ENCODE peak calls at places on chromosomes 11 and 22, in seven cellular contexts. X, R, Q, V, G, L and O are unnamed samples. For H3K36me3 and H3K27me3, the result is how much of the 10 kb centered on the place peaks cover.

GRCh38 chr22:30015846-30016245 is 64.4 kb upstream of the HORMAD2 start:
- DNase-seq in G (no peak), Q (no peak), X (no peak), L (no peak), V (no peak), R (no peak), O (peak)

GRCh38 chr11:2975594-2975993 is 16.5 kb downstream of the NAP1L4 start:
- DNase-seq in Q (no peak), V (peak), X (no peak), G (no peak), R (peak), L (peak), O (peak)

GRCh38 chr11:30775123-30775522 is 189.0 kb upstream of the MPPED2 start:
- DNase-seq in Q (no peak), L (no peak), R (no peak), X (no peak), G (no peak), V (no peak), O (no peak)

GRCh38 chr11:72319261-72319660 is 75.3 kb upstream of the PHOX2A start:
- DNase-seq in Q (no peak), X (no peak), G (no peak), L (no peak), V (no peak), R (no peak), O (no peak)

GRCh38 chr11:99015634-99016454 is 4.9 kb upstream of the CNTN5 start:
- DNase-seq in Q (no peak), R (peak), X (peak), G (no peak), V (no peak), L (no peak), O (peak)

GRCh38 chr11:93392862-93393261 is 62.3 kb downstream of the DEUP1 start:
- DNase-seq in R (no peak), L (no peak), V (no peak), X (no peak), Q (no peak), G (no peak), O (no peak)

GRCh38 chr11:19344661-19345518 is 104.1 kb upstream of the E2F8 start:
- DNase-seq in V (no peak), Q (no peak), R (no peak), G (peak), X (peak), L (peak), O (no peak)

GRCh38 chr11:134555510-134555909 is 143.5 kb upstream of the B3GAT1 start:
- DNase-seq in V (no peak), L (no peak), G (no peak), X (no peak), R (no peak), Q (no peak), O (no peak)

GRCh38 chr11:78158987-78159662 is 19.7 kb upstream of the ALG8 start:
- DNase-seq in X (no peak), L (no peak), Q (no peak), R (no peak), V (no peak), G (no peak), O (no peak)

GRCh38 chr11:110130642-110131238 is 37.5 kb downstream of the ZC3H12C start:
- DNase-seq in V (no peak), R (no peak), X (peak), G (no peak), Q (peak), L (no peak), O (no peak)
- H3K4me3 ChIP-seq in V (no peak), R (no peak), X (no peak), G (no peak), Q (no peak), L (no peak), O (no peak)

DNA sequence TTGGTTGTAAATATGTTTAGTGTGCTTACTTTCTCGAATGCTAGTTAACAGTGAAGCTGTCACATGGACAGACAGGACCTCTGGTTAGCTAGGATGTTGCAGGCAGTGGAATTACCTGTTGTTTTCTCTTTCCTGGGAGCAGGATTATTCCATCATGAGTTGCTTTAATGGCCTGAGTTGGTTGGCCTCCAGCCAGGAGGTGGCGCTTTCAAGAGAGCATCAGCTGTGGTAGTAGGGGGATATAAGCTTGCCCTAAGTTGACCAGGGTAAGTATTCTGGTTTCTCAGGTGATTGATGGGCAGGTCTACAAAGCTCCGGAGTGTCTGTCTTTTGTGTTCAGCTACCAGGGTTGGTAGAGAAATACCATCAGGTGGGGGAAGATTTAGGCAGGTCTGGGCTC is 43.5 kb downstream of the NELL1 start:
- DNase-seq in G (no peak), X (no peak), Q (no peak), R (no peak), V (no peak), L (no peak), O (no peak)
- H3K36me3 ChIP-seq in G (under half), X (under half), Q (under half), R (under half), V (under half), L (under half), O (under half)

GRCh38 chr11:119831011-119831410 is 102.0 kb upstream of the NECTIN1 start:
- DNase-seq in X (no peak), Q (no peak), G (no peak), L (no peak), V (no peak), R (no peak), O (no peak)
- H3K27me3 ChIP-seq in X (under half), Q (under half), G (under half), L (under half), V (under half), R (under half), O (under half)

DNA sequence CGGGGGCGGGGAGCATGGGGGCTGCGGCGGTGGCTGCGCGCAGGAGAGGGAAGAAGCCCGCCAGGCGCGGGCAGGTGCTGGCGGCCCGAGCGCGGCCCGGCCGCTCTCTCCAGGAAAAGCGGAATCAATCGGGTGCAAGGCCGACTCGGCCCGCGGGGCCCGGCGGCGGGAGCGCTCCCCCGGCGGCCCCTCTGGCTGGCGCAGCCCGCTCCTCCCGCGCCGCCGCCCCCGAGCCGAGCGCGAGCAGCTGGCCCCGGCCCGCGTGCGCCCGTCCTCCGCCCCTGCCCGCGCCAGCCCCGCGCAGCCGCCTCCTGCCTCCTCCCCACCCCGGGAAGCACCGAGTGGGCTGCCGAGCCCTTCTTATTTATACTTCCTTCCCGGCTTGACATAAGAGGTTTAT is at the start of gene ADAMTS8:
- DNase-seq in L (no peak), X (no peak), V (no peak), R (no peak), Q (no peak), G (no peak), O (no peak)
- H3K4me3 ChIP-seq in L (peak), X (peak), V (no peak), R (no peak), Q (peak), G (peak), O (no peak)

DNA sequence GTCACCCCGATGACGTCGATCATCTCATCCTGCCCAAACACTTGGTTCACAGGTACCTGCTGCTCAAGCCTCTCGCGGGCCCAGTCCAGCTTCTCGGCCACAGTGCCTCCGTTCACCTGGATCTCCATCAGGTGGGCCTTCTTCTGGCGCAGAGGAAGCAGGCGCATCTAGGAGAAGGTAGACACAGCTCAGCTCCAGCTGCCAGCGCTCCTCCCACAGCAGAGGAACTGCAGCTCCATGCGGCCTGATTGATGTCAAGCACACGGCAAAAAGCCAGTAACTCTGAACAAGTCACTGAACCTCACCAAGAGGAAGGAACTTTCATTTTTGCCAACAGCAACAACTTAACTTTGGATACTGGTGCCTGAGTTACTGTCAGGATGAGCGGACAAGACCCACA is 4.0 kb downstream of the RPL3 start:
- DNase-seq in R (no peak), Q (no peak), G (no peak), L (no peak), X (no peak), V (no peak), O (no peak)
- H3K36me3 ChIP-seq in R (half or more), Q (under half), G (under half), L (half or more), X (half or more), V (half or more), O (half or more)